ENCODE peak calls at places on chromosomes 6 and 20, in eight cellular contexts. E, Z, R, K, Y, A, B and Q are unnamed samples.
A peak's percentile ranks its signal among the peaks of the same experiment; 100 is the strongest.

GRCh38 chr20:49032455-49032854 is 13.7 kb upstream of the CSE1L start:
- DNase-seq in E (no peak), Z (no peak), R (no peak), K (no peak), Y (no peak), A (no peak), B (no peak), Q (no peak)

GRCh38 chr6:139881728-139882211 is 507.3 kb upstream of the CITED2 start:
- DNase-seq in E (peak; percentile 62), Z (no peak), R (peak; percentile 74), K (no peak), Y (peak; percentile 43), A (no peak), B (no peak), Q (peak; percentile 59)

GRCh38 chr6:74448850-74449249 is 752.8 kb downstream of the CD109 start:
- DNase-seq in E (no peak), Z (no peak), R (no peak), K (no peak), Y (no peak), A (no peak), B (no peak), Q (no peak)

GRCh38 chr6:143405381-143406154 is 44.9 kb downstream of the ADAT2 start:
- DNase-seq in E (peak; percentile 78), Z (no peak), R (no peak), K (no peak), Y (no peak), A (no peak), B (no peak), Q (no peak)

GRCh38 chr6:165767228-165767627 is 104.2 kb upstream of the PDE10A start:
- DNase-seq in E (no peak), Z (no peak), R (no peak), K (no peak), Y (no peak), A (no peak), B (no peak), Q (no peak)

GRCh38 chr6:111870751-111871064 is 2.5 kb downstream of the FYN start:
- DNase-seq in E (no peak), Z (no peak), R (no peak), K (no peak), Y (no peak), A (no peak), B (no peak), Q (peak; percentile 52)

GRCh38 chr6:12474167-12475140 is 184.3 kb downstream of the EDN1 start:
- DNase-seq in E (no peak), Z (no peak), R (no peak), K (no peak), Y (no peak), A (no peak), B (no peak), Q (no peak)

GRCh38 chr20:1600736-1601135 is 19.1 kb downstream of the SIRPB1 start:
- DNase-seq in E (no peak), Z (no peak), R (no peak), K (no peak), Y (no peak), A (no peak), B (no peak), Q (no peak)

GRCh38 chr6:75481394-75481793 is 12.2 kb downstream of the FILIP1 start:
- DNase-seq in E (no peak), Z (no peak), R (no peak), K (no peak), Y (no peak), A (no peak), B (no peak), Q (no peak)

GRCh38 chr20:36988494-36988966 is 37.0 kb upstream of the SAMHD1 start:
- DNase-seq in E (peak; percentile 49), Z (no peak), R (no peak), K (peak; percentile 11), Y (no peak), A (no peak), B (no peak), Q (no peak)

GRCh38 chr6:41156771-41157170 is 2.6 kb upstream of the TREML1 start:
- DNase-seq in E (no peak), Z (no peak), R (no peak), K (no peak), Y (no peak), A (no peak), B (no peak), Q (no peak)

GRCh38 chr6:136184738-136185137 is 65.4 kb downstream of the MTFR2 start:
- DNase-seq in E (no peak), Z (no peak), R (no peak), K (no peak), Y (no peak), A (no peak), B (no peak), Q (no peak)

GRCh38 chr20:50540620-50541605 is 30.7 kb downstream of the PTPN1 start:
- DNase-seq in E (peak; percentile 99), Z (no peak), R (no peak), K (no peak), Y (no peak), A (no peak), B (peak; percentile 80), Q (no peak)

GRCh38 chr6:106974337-106974998 is at the start of gene CD24:
- DNase-seq in E (no peak), Z (no peak), R (no peak), K (peak; percentile 70), Y (peak; percentile 81), A (no peak), B (no peak), Q (peak; percentile 69)

GRCh38 chr6:106510090-106510970 is 119.0 kb downstream of the RTN4IP1 start:
- DNase-seq in E (no peak), Z (no peak), R (peak; percentile 47), K (peak; percentile 31), Y (peak; percentile 18), A (peak; percentile 64), B (peak; percentile 73), Q (peak; percentile 70)